ENCODE peak calls at places on chromosomes 13 and 19, in six cellular contexts. O is adrenal gland; Z is heart right ventricle; G is testis; T is prostate gland; Y is CD4-positive, alpha-beta memory T cell. J is an unnamed sample.

GRCh38 chr13:64551755-64552154 is 2678.4 kb downstream of the PCDH9 start:
- DNase-seq in O (no peak), Z (no peak), G (no peak), T (no peak), Y (no peak), J (peak; percentile 68)

GRCh38 chr13:77518266-77518665 is 17.2 kb upstream of the SCEL start:
- DNase-seq in O (no peak), Z (no peak), G (no peak), T (no peak), Y (no peak), J (no peak)

GRCh38 chr13:41411536-41411935 is 45.8 kb upstream of the RGCC start:
- DNase-seq in O (peak; percentile 32), Z (no peak), G (peak; percentile 45), T (peak; percentile 13), Y (no peak), J (no peak)

GRCh38 chr19:31525610-31526147 is 176.4 kb upstream of the TSHZ3 start:
- DNase-seq in O (no peak), Z (no peak), G (no peak), T (no peak), Y (no peak), J (no peak)

GRCh38 chr13:99656843-99657506 is 155.7 kb downstream of the TM9SF2 start:
- DNase-seq in O (no peak), Z (no peak), G (no peak), T (no peak), Y (peak; percentile 76), J (no peak)

GRCh38 chr13:111911754-111912452 is 155.0 kb upstream of the SOX1 start:
- DNase-seq in O (peak; percentile 6), Z (no peak), G (no peak), T (no peak), Y (no peak), J (no peak)

GRCh38 chr13:24274452-24274971 is 34.9 kb upstream of the C1QTNF9 start:
- DNase-seq in O (peak; percentile 33), Z (peak; percentile 34), G (peak; percentile 53), T (no peak), Y (peak; percentile 91), J (no peak)

GRCh38 chr13:39876258-39876657 is 220.8 kb downstream of the COG6 start:
- DNase-seq in O (no peak), Z (no peak), G (no peak), T (no peak), Y (no peak), J (peak; percentile 33)

GRCh38 chr13:75723927-75724326 is 87.8 kb downstream of the LMO7 start:
- DNase-seq in O (no peak), Z (no peak), G (no peak), T (no peak), Y (no peak), J (no peak)

GRCh38 chr13:32515246-32515645 is 23.3 kb downstream of the N4BP2L2 start:
- DNase-seq in O (no peak), Z (no peak), G (no peak), T (no peak), Y (no peak), J (no peak)

GRCh38 chr19:32257326-32258073 is 87.9 kb upstream of the ZNF507 start:
- DNase-seq in O (no peak), Z (no peak), G (no peak), T (no peak), Y (no peak), J (no peak)

GRCh38 chr19:32652893-32653625 is 21.9 kb downstream of the ANKRD27 start:
- DNase-seq in O (peak; percentile 85), Z (peak; percentile 78), G (peak; percentile 77), T (peak; percentile 16), Y (no peak), J (no peak)

GRCh38 chr19:15498910-15499309 is 9.4 kb upstream of the CYP4F22 start:
- DNase-seq in O (no peak), Z (no peak), G (no peak), T (no peak), Y (no peak), J (no peak)

GRCh38 chr19:41323023-41323422 is 13.1 kb downstream of the CCDC97 start:
- DNase-seq in O (peak; percentile 57), Z (peak; percentile 52), G (peak; percentile 56), T (no peak), Y (no peak), J (no peak)

GRCh38 chr19:23071087-23071511 is 45.7 kb upstream of the ZNF730 start:
- DNase-seq in O (peak; percentile 21), Z (peak; percentile 37), G (peak; percentile 22), T (peak; percentile 7), Y (no peak), J (no peak)

GRCh38 chr13:113636266-113636963 is 21.6 kb downstream of the ATP4B start:
- DNase-seq in O (no peak), Z (no peak), G (no peak), T (no peak), Y (no peak), J (no peak)
- H3K27ac ChIP-seq in O (no peak overlapping the region), Z (no peak overlapping the region), G (no peak overlapping the region), T (no peak overlapping the region), Y (no peak overlapping the region), J (no peak overlapping the region)

GRCh38 chr19:45485301-45486077 is 11.4 kb downstream of the RTN2 start:
- DNase-seq in O (peak; percentile 99), Z (peak; percentile 99), G (peak; percentile 100), T (peak; percentile 98), Y (peak; percentile 97), J (peak; percentile 70)
- H3K27ac ChIP-seq in O (peak overlapping the region; percentile 80), Z (peak overlapping the region; percentile 85), G (peak overlapping the region; percentile 59), T (peak overlapping the region; percentile 82), Y (peak overlapping the region; percentile 34), J (peak overlapping the region; percentile 33)

GRCh38 chr19:18715416-18715815 is 31.9 kb downstream of the CRTC1 start:
- DNase-seq in O (no peak), Z (no peak), G (no peak), T (no peak), Y (no peak), J (no peak)
- H3K27ac ChIP-seq in O (no peak overlapping the region), Z (no peak overlapping the region), G (no peak overlapping the region), T (no peak overlapping the region), Y (no peak overlapping the region), J (no peak overlapping the region)

GRCh38 chr19:30361107-30361447 is 11.1 kb upstream of the ZNF536 start:
- DNase-seq in O (no peak), Z (no peak), G (no peak), T (no peak), Y (no peak), J (no peak)
- H3K27ac ChIP-seq in O (no peak overlapping the region), Z (no peak overlapping the region), G (no peak overlapping the region), T (no peak overlapping the region), Y (no peak overlapping the region), J (no peak overlapping the region)

DNA sequence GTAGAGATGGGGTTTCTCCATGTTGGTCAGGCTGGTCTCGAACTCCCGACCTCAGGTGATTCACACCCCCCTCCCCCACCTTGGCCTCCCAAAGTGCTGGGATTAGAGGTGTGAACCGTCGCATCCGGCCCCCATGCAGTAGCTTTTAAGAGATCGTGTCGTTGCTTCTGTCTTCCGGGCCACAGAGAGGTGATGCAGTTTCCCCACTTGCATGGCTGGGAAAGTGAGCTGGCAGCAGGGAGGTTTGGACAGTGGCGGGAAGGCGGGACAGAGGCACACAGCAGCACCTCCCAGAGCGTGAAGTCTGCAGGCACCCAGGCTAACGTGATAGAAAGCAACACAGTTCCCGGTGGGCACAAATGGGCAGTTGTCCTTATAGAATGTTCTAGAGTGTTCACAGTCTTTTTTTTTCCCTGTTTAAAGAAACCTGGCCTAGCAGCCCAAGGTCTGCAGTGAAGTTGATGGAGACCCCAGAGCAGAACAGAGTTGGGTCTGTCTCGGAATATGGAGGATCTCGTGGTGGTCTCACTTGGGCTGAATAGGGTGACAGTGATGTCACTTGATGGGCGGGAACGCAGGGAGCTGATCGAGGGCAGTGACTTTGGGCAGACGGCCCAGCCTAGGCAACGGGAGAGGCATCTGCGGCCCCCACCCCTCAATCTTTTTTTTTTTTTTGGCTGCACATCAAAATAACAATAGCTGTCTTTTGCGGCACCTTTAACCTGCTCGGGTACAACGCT is 4.9 kb downstream of the UHRF1 start:
- DNase-seq in O (no peak), Z (no peak), G (no peak), T (no peak), Y (peak; percentile 60), J (no peak)
- H3K27ac ChIP-seq in O (no peak overlapping the region), Z (no peak overlapping the region), G (no peak overlapping the region), T (peak overlapping the region; percentile 27), Y (peak overlapping the region; percentile 62), J (peak overlapping the region; percentile 90)

DNA sequence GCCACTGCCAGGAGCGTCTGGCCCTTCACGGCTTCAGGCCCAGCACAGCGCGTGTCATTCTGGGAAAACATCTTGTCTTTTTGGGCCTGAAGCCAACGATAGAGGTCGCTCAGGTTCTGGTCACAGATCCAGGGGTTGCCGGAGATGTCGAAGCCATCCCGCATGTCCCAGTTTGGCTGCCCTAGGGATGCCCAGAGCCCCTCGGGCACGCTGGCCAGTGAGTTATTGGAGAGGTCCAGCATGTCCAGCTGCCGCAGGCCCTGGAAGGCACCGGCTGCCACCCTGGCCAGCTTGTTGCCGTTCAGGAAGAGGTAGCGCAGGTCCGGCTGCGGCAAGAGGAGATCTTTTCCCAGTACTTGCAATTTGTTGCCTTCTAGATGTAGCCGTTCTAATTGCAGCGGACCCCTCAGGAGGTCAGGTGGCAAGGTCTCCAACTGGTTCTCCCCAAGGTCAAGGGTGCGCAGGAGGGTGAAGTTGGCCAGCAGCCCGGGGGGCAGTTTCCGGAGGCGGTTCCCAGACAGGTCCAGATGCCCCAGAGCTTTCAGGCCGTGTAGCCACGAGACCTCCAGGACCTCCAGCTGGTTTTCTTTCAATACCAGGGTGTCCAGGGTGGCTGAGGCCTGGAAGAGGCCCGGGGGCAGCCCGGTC is 1.8 kb downstream of the LRG1 start:
- DNase-seq in O (no peak), Z (no peak), G (peak; percentile 38), T (no peak), Y (no peak), J (no peak)
- H3K27ac ChIP-seq in O (no peak overlapping the region), Z (no peak overlapping the region), G (no peak overlapping the region), T (no peak overlapping the region), Y (no peak overlapping the region), J (no peak overlapping the region)

DNA sequence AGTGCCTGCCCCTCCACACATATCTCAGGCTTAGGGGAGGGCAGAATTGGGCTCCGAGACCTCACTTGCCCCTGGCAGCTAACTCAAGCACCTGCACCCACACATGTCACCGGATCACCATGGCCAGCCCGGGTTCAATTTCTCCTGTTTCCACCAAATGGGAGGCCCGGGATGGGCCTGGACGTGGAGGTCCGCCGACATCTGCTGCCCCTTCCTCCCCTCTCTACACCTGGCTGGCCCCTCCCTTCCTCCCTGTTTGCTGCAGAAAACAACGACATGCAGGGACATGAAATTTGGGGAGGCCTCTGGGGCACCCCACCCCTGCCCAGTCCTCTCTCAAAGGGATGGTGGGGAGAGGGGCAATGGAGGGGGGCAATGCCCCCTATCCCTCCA is 1.3 kb downstream of the PRKD2 start:
- DNase-seq in O (no peak), Z (no peak), G (no peak), T (no peak), Y (no peak), J (no peak)
- H3K27ac ChIP-seq in O (peak overlapping the region; percentile 86), Z (peak overlapping the region; percentile 95), G (peak overlapping the region; percentile 86), T (peak overlapping the region; percentile 97), Y (peak overlapping the region; percentile 95), J (peak overlapping the region; percentile 88)